ENCODE peak calls at places on chromosomes 4 and X, in four cellular contexts. A is NCI-H2081, B is iPS DF 19.7, M is heart left ventricle. Z is an unnamed sample.

GRCh38 chr4:86107112-86107511 is 252.7 kb downstream of the MAPK10 start:
- DNase-seq in M (no peak), A (no peak), B (no peak), Z (no peak)

GRCh38 chr4:3721186-3721585 is 45.0 kb upstream of the ADRA2C start:
- DNase-seq in B (no peak), M (no peak), A (no peak), Z (no peak)

GRCh38 chr4:16674133-16674532 is 224.3 kb downstream of the LDB2 start:
- DNase-seq in B (no peak), A (no peak), M (no peak), Z (no peak)

GRCh38 chrX:122850326-122850725 is 333.8 kb upstream of the GRIA3 start:
- DNase-seq in B (no peak), M (no peak), A (no peak), Z (no peak)

GRCh38 chrX:48573690-48574269 is 504 bp upstream of the RBM3 start:
- DNase-seq in M (peak), B (no peak), A (peak), Z (no peak)

GRCh38 chr4:147913137-147913536 is 181.2 kb downstream of the ARHGAP10 start:
- DNase-seq in A (no peak), M (no peak), B (no peak), Z (no peak)

GRCh38 chr4:2255501-2256155 is 6.3 kb downstream of the MXD4 start:
- DNase-seq in B (no peak), A (peak), M (peak), Z (peak)

GRCh38 chrX:72125331-72126047 is 6.2 kb downstream of the RTL5 start:
- DNase-seq in B (no peak), M (no peak), A (no peak), Z (no peak)

GRCh38 chrX:81261576-81261975 is 59.7 kb downstream of the SH3BGRL start:
- DNase-seq in M (no peak), B (no peak), A (no peak), Z (no peak)

GRCh38 chr4:113052379-113052951 is 3.0 kb downstream of the ANK2 start:
- DNase-seq in A (no peak), M (no peak), B (no peak), Z (no peak)

GRCh38 chr4:84258905-84259830 is 239.9 kb downstream of the NKX6-1 start:
- DNase-seq in M (no peak), B (no peak), A (peak), Z (no peak)

GRCh38 chrX:58051346-58051745 is 141.1 kb upstream of the ZXDA start:
- DNase-seq in A (no peak), B (no peak), M (no peak), Z (no peak)

GRCh38 chr4:628346-628745 is 3.0 kb downstream of the PDE6B start:
- DNase-seq in B (no peak), M (no peak), A (no peak), Z (no peak)

GRCh38 chrX:120260369-120260768 is 9.8 kb downstream of the ZBTB33 start:
- DNase-seq in B (no peak), M (no peak), A (peak), Z (no peak)

GRCh38 chr4:103996637-103997036 is 276.9 kb upstream of the TACR3 start:
- DNase-seq in A (no peak), M (no peak), B (peak), Z (peak)

GRCh38 chr4:57190651-57191481 is 80.7 kb upstream of the IGFBP7 start:
- DNase-seq in B (peak), A (no peak), M (no peak), Z (peak)

GRCh38 chr4:2007804-2008670 is 737 bp downstream of the NELFA start:
- DNase-seq in A (no peak), M (no peak), B (no peak), Z (no peak)

GRCh38 chr4:26284536-26284935 is 36.3 kb upstream of the RBPJ start:
- DNase-seq in M (no peak), A (no peak), B (no peak), Z (no peak)

GRCh38 chrX:77453190-77453589 is 6.0 kb downstream of the FGF16 start:
- DNase-seq in M (no peak), B (no peak), A (no peak), Z (no peak)

GRCh38 chr4:183348706-183349659 is 26.8 kb upstream of the CLDN24 start:
- DNase-seq in M (no peak), A (no peak), B (no peak), Z (no peak)

GRCh38 chr4:122044496-122044895 is 92.6 kb upstream of the TRPC3 start:
- DNase-seq in B (no peak), A (no peak), M (no peak), Z (no peak)

GRCh38 chr4:88866862-88867550 is 169.4 kb upstream of the NAP1L5 start:
- DNase-seq in A (peak), M (no peak), B (no peak), Z (no peak)

GRCh38 chr4:182310316-182310715 is 67.1 kb downstream of the TENM3 start:
- DNase-seq in A (no peak), M (no peak), B (no peak), Z (no peak)

GRCh38 chrX:70087857-70088256 is 25.6 kb downstream of the OTUD6A start:
- DNase-seq in M (no peak), B (no peak), A (no peak), Z (no peak)